ENCODE peak calls at places on chromosomes 3 and 15, in ten cellular contexts. One of them, this sample, is unnamed. For H3K4me1, the result is how much of the 10 kb centered on the place peaks cover.

GRCh38 chr3:170154084-170154483 is 27.4 kb downstream of the PHC3 start:
- DNase-seq in CD4-positive, CD25-positive, alpha-beta regulatory T cell: no peak
- DNase-seq in stomach: no peak
- DNase-seq in mesenchymal stem cell: no peak
- DNase-seq in right lobe of liver: no peak
- DNase-seq in adipocyte: peak
- DNase-seq in neuronal stem cell: no peak
- DNase-seq in heart left ventricle: no peak
- DNase-seq in thoracic aorta: no peak
- DNase-seq in mammary epithelial cell: no peak
- DNase-seq in this sample: no peak

GRCh38 chr3:78913711-78914110 is 854.1 kb downstream of the ROBO1 start:
- DNase-seq in CD4-positive, CD25-positive, alpha-beta regulatory T cell: no peak
- DNase-seq in stomach: no peak
- DNase-seq in mesenchymal stem cell: no peak
- DNase-seq in right lobe of liver: no peak
- DNase-seq in adipocyte: no peak
- DNase-seq in neuronal stem cell: no peak
- DNase-seq in heart left ventricle: no peak
- DNase-seq in thoracic aorta: no peak
- DNase-seq in mammary epithelial cell: no peak
- DNase-seq in this sample: no peak

GRCh38 chr15:100905855-100906254 is 13.3 kb upstream of the LRRK1 start:
- DNase-seq in CD4-positive, CD25-positive, alpha-beta regulatory T cell: no peak
- DNase-seq in stomach: no peak
- DNase-seq in mesenchymal stem cell: no peak
- DNase-seq in right lobe of liver: peak
- DNase-seq in adipocyte: no peak
- DNase-seq in neuronal stem cell: no peak
- DNase-seq in heart left ventricle: no peak
- DNase-seq in thoracic aorta: no peak
- DNase-seq in mammary epithelial cell: no peak
- DNase-seq in this sample: no peak

GRCh38 chr15:50627351-50628055 is 59.1 kb downstream of the TRPM7 start:
- DNase-seq in CD4-positive, CD25-positive, alpha-beta regulatory T cell: no peak
- DNase-seq in stomach: no peak
- DNase-seq in mesenchymal stem cell: peak
- DNase-seq in right lobe of liver: no peak
- DNase-seq in adipocyte: peak
- DNase-seq in neuronal stem cell: no peak
- DNase-seq in heart left ventricle: no peak
- DNase-seq in thoracic aorta: no peak
- DNase-seq in mammary epithelial cell: no peak
- DNase-seq in this sample: no peak

GRCh38 chr3:71916747-71917369 is 131.9 kb upstream of the PROK2 start:
- DNase-seq in CD4-positive, CD25-positive, alpha-beta regulatory T cell: no peak
- DNase-seq in stomach: no peak
- DNase-seq in mesenchymal stem cell: no peak
- DNase-seq in right lobe of liver: no peak
- DNase-seq in adipocyte: peak
- DNase-seq in neuronal stem cell: no peak
- DNase-seq in heart left ventricle: no peak
- DNase-seq in thoracic aorta: no peak
- DNase-seq in mammary epithelial cell: no peak
- DNase-seq in this sample: no peak

GRCh38 chr3:188295876-188296275 is 141.9 kb downstream of the LPP start:
- DNase-seq in CD4-positive, CD25-positive, alpha-beta regulatory T cell: no peak
- DNase-seq in stomach: no peak
- DNase-seq in mesenchymal stem cell: no peak
- DNase-seq in right lobe of liver: no peak
- DNase-seq in adipocyte: no peak
- DNase-seq in neuronal stem cell: no peak
- DNase-seq in heart left ventricle: no peak
- DNase-seq in thoracic aorta: no peak
- DNase-seq in mammary epithelial cell: no peak
- DNase-seq in this sample: no peak

GRCh38 chr3:171376125-171376947 is 83.9 kb downstream of the TNIK start:
- DNase-seq in CD4-positive, CD25-positive, alpha-beta regulatory T cell: peak
- DNase-seq in stomach: no peak
- DNase-seq in mesenchymal stem cell: peak
- DNase-seq in right lobe of liver: no peak
- DNase-seq in adipocyte: peak
- DNase-seq in neuronal stem cell: no peak
- DNase-seq in heart left ventricle: no peak
- DNase-seq in thoracic aorta: no peak
- DNase-seq in mammary epithelial cell: peak
- DNase-seq in this sample: no peak

GRCh38 chr3:43036621-43037331 is 57.7 kb downstream of the GASK1A start:
- DNase-seq in CD4-positive, CD25-positive, alpha-beta regulatory T cell: no peak
- DNase-seq in stomach: no peak
- DNase-seq in mesenchymal stem cell: no peak
- DNase-seq in right lobe of liver: no peak
- DNase-seq in adipocyte: no peak
- DNase-seq in neuronal stem cell: no peak
- DNase-seq in heart left ventricle: no peak
- DNase-seq in thoracic aorta: no peak
- DNase-seq in mammary epithelial cell: no peak
- DNase-seq in this sample: no peak

GRCh38 chr15:85091990-85092389 is 110.3 kb downstream of the PDE8A start:
- DNase-seq in CD4-positive, CD25-positive, alpha-beta regulatory T cell: no peak
- DNase-seq in stomach: no peak
- DNase-seq in mesenchymal stem cell: no peak
- DNase-seq in right lobe of liver: no peak
- DNase-seq in adipocyte: no peak
- DNase-seq in neuronal stem cell: no peak
- DNase-seq in heart left ventricle: no peak
- DNase-seq in thoracic aorta: no peak
- DNase-seq in mammary epithelial cell: no peak
- DNase-seq in this sample: no peak

DNA sequence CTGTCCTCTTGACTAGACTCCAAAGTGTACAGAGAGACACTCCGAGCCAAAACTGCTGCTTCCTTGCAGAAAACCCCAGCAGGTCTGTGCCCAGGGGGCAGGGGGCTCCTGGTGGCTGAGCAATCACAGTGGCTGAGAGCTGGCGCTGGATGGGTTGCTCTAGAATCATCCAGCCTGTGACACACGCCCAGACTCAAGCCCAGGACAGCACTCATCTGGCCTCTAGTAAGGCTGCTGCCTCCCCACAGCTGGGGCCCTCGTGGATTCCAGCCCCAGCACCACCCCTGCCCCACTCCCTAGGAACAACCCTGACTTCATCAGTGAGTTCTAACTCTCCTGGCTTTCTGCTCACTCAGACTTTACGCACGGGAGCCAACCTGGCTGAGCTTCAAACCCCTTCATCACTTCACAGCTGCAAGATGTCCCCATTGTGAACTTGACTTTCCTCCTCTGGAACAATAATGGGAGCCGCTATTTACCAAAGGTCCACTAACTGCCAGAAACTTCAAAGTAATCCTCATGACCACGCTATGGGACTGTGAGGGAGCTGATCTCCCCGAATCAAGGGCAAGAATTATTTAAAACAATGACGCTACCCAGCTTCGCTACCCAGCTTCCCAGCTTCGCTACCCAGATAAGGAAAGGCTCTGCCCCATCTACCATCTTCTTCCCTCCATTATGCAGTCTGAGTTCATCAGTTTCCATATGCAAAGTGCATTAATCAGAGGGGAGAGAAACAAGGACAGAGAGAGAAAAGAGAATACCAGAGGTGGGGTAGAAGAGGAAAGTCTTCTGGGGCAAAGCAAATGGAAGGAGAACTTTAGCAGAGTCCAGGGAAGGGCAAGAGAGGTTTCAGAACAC is 70.8 kb upstream of the SPATA12 start:
- DNase-seq in CD4-positive, CD25-positive, alpha-beta regulatory T cell: no peak
- DNase-seq in stomach: peak
- DNase-seq in mesenchymal stem cell: no peak
- DNase-seq in right lobe of liver: no peak
- DNase-seq in adipocyte: no peak
- DNase-seq in neuronal stem cell: no peak
- DNase-seq in heart left ventricle: no peak
- DNase-seq in thoracic aorta: no peak
- DNase-seq in mammary epithelial cell: no peak
- DNase-seq in this sample: no peak
- H3K4me3 ChIP-seq in CD4-positive, CD25-positive, alpha-beta regulatory T cell: no peak
- H3K4me3 ChIP-seq in stomach: no peak
- H3K4me3 ChIP-seq in mesenchymal stem cell: peak
- H3K4me3 ChIP-seq in right lobe of liver: no peak
- H3K4me3 ChIP-seq in adipocyte: no peak
- H3K4me3 ChIP-seq in neuronal stem cell: no peak
- H3K4me3 ChIP-seq in heart left ventricle: no peak
- H3K4me3 ChIP-seq in thoracic aorta: no peak
- H3K4me3 ChIP-seq in mammary epithelial cell: no peak
- H3K4me3 ChIP-seq in this sample: no peak

GRCh38 chr15:77588126-77588525 is 44.6 kb downstream of the LINGO1 start:
- DNase-seq in CD4-positive, CD25-positive, alpha-beta regulatory T cell: no peak
- DNase-seq in stomach: no peak
- DNase-seq in mesenchymal stem cell: no peak
- DNase-seq in right lobe of liver: no peak
- DNase-seq in adipocyte: no peak
- DNase-seq in neuronal stem cell: no peak
- DNase-seq in heart left ventricle: no peak
- DNase-seq in thoracic aorta: no peak
- DNase-seq in mammary epithelial cell: no peak
- DNase-seq in this sample: no peak
- H3K4me1 ChIP-seq in CD4-positive, CD25-positive, alpha-beta regulatory T cell: under half
- H3K4me1 ChIP-seq in stomach: under half
- H3K4me1 ChIP-seq in mesenchymal stem cell: under half
- H3K4me1 ChIP-seq in right lobe of liver: under half
- H3K4me1 ChIP-seq in adipocyte: under half
- H3K4me1 ChIP-seq in neuronal stem cell: under half
- H3K4me1 ChIP-seq in heart left ventricle: under half
- H3K4me1 ChIP-seq in thoracic aorta: under half
- H3K4me1 ChIP-seq in mammary epithelial cell: under half
- H3K4me1 ChIP-seq in this sample: under half

DNA sequence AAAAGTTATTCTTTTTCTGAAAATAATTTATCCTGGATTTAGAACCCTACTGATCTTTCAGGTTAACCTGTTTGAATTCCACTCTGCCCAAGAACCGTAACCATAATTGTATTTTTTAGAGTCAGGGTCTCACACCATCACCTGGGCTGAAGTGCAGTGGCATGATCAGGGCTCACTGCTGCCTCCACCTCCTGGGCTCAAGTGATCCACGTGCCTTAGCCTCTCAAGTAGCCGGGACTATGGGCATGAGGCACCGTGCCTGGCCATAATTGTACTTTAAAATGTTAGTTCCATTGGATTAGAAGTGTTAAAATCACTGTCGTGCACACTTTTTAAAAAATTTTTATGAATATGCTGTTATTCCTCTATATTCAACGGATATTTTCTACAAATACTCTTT is 1.0 kb upstream of the MTMR10 start:
- DNase-seq in CD4-positive, CD25-positive, alpha-beta regulatory T cell: no peak
- DNase-seq in stomach: no peak
- DNase-seq in mesenchymal stem cell: no peak
- DNase-seq in right lobe of liver: no peak
- DNase-seq in adipocyte: no peak
- DNase-seq in neuronal stem cell: no peak
- DNase-seq in heart left ventricle: no peak
- DNase-seq in thoracic aorta: no peak
- DNase-seq in mammary epithelial cell: no peak
- DNase-seq in this sample: no peak
- H3K4me3 ChIP-seq in CD4-positive, CD25-positive, alpha-beta regulatory T cell: peak
- H3K4me3 ChIP-seq in stomach: peak
- H3K4me3 ChIP-seq in mesenchymal stem cell: peak
- H3K4me3 ChIP-seq in right lobe of liver: peak
- H3K4me3 ChIP-seq in adipocyte: peak
- H3K4me3 ChIP-seq in neuronal stem cell: no peak
- H3K4me3 ChIP-seq in heart left ventricle: peak
- H3K4me3 ChIP-seq in thoracic aorta: peak
- H3K4me3 ChIP-seq in mammary epithelial cell: peak
- H3K4me3 ChIP-seq in this sample: no peak

GRCh38 chr3:177686671-177687070 is 489.4 kb upstream of the TBL1XR1 start:
- DNase-seq in CD4-positive, CD25-positive, alpha-beta regulatory T cell: no peak
- DNase-seq in stomach: no peak
- DNase-seq in mesenchymal stem cell: no peak
- DNase-seq in right lobe of liver: no peak
- DNase-seq in adipocyte: no peak
- DNase-seq in neuronal stem cell: no peak
- DNase-seq in heart left ventricle: no peak
- DNase-seq in thoracic aorta: no peak
- DNase-seq in mammary epithelial cell: no peak
- DNase-seq in this sample: no peak
- H3K4me1 ChIP-seq in CD4-positive, CD25-positive, alpha-beta regulatory T cell: under half
- H3K4me1 ChIP-seq in stomach: under half
- H3K4me1 ChIP-seq in mesenchymal stem cell: under half
- H3K4me1 ChIP-seq in right lobe of liver: under half
- H3K4me1 ChIP-seq in adipocyte: under half
- H3K4me1 ChIP-seq in neuronal stem cell: under half
- H3K4me1 ChIP-seq in heart left ventricle: under half
- H3K4me1 ChIP-seq in thoracic aorta: under half
- H3K4me1 ChIP-seq in mammary epithelial cell: under half
- H3K4me1 ChIP-seq in this sample: under half

DNA sequence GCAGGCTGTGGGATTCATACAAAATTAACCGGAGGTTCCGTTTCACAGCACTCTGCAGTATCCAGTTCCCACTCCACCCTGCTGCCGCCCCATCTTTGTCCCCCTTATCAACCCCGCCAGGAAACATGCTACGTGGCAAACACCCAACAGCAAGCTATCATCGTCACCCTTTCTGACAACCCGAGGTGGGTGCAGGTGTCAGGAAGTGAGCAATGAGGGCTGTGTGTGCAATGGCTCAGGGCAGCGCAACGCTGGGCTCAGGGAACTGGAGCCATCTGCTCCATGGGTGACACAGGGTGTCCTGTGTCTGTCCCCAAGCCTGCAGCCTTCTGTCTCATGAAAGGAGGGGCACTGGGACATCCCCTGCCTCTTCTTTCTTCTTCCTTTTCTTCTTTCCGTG is 60.9 kb downstream of the ATP2B2 start:
- DNase-seq in CD4-positive, CD25-positive, alpha-beta regulatory T cell: no peak
- DNase-seq in stomach: no peak
- DNase-seq in mesenchymal stem cell: no peak
- DNase-seq in right lobe of liver: no peak
- DNase-seq in adipocyte: no peak
- DNase-seq in neuronal stem cell: no peak
- DNase-seq in heart left ventricle: no peak
- DNase-seq in thoracic aorta: no peak
- DNase-seq in mammary epithelial cell: no peak
- DNase-seq in this sample: no peak
- H3K4me3 ChIP-seq in CD4-positive, CD25-positive, alpha-beta regulatory T cell: no peak
- H3K4me3 ChIP-seq in stomach: no peak
- H3K4me3 ChIP-seq in mesenchymal stem cell: no peak
- H3K4me3 ChIP-seq in right lobe of liver: no peak
- H3K4me3 ChIP-seq in adipocyte: no peak
- H3K4me3 ChIP-seq in neuronal stem cell: no peak
- H3K4me3 ChIP-seq in heart left ventricle: no peak
- H3K4me3 ChIP-seq in thoracic aorta: no peak
- H3K4me3 ChIP-seq in mammary epithelial cell: no peak
- H3K4me3 ChIP-seq in this sample: no peak

This sample was measured in iPS DF 6.9.